ENCODE peak calls at places on chromosomes 16 and 17, in four cellular contexts. G is cardiac muscle cell, X is SJCRH30, U is H9. I is an unnamed sample. For H3K4me1, the result is how much of the 10 kb centered on the place peaks cover.

GRCh38 chr17:67143318-67143717 is 99.0 kb downstream of the CACNG1 start:
- DNase-seq in G (no peak), X (no peak), U (no peak), I (no peak)

GRCh38 chr17:14793237-14793636 is 471.9 kb downstream of the PMP22 start:
- DNase-seq in G (peak), X (no peak), U (no peak), I (no peak)

GRCh38 chr17:68399638-68400403 is 57.5 kb downstream of the WIPI1 start:
- DNase-seq in G (peak), X (no peak), U (peak), I (peak)

GRCh38 chr17:5486206-5487124 is at the start of gene MIS12:
- DNase-seq in G (peak), X (peak), U (peak), I (peak)

GRCh38 chr16:48276102-48276501 is 28.8 kb upstream of the ABCC11 start:
- DNase-seq in G (no peak), X (no peak), U (no peak), I (no peak)

GRCh38 chr17:29731589-29731929 is 108.8 kb upstream of the CORO6 start:
- DNase-seq in G (no peak), X (no peak), U (no peak), I (no peak)

GRCh38 chr17:64256913-64257807 is 5.9 kb downstream of the TEX2 start:
- DNase-seq in G (peak), X (no peak), U (no peak), I (no peak)

GRCh38 chr16:87017388-87018012 is 299.7 kb downstream of the C16orf95 start:
- DNase-seq in G (peak), X (peak), U (peak), I (no peak)

GRCh38 chr16:69851491-69852240 is 89.5 kb downstream of the WWP2 start:
- DNase-seq in G (peak), X (no peak), U (no peak), I (no peak)

GRCh38 chr16:81480856-81481821 is 36.5 kb downstream of the CMIP start:
- DNase-seq in G (peak), X (no peak), U (no peak), I (no peak)
- H3K4me1 ChIP-seq in G (under half), X (under half), U (under half), I (under half)

DNA sequence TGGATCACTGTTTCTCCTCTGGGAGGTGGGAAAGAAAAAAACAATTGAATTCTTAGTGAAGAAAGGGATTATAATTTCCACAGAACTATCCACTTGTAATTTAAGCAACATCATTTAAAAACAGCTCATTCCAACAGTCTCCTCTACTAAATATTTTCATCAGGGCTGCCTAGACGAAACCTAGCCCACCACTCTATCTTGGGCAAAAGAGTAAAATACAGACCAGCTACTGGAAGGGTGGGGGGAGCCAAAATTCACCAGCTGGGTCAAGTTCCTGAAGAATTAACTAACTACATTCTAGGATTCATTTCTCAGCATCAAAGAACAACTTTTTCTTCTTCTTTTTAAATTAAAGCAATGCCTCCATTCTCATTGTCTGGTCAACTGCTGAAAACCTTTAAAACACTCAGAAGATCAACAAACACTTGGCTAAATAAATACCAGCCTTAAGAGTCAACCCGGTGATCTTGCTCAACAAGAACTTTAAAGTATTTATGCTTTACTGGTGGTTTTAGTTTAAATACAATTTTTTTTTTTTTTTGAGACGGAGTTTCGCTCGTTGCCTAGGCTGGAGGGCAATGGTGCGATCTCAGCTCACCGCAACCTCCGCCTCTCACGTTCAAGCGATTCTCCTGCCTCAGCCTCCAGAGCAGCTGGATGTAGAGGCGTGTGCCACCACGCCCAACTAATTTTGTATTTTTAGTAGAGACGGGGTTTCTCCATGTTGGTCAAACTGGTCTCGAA is 25.2 kb downstream of the KANSL1 start:
- DNase-seq in G (peak), X (no peak), U (no peak), I (no peak)
- H3K4me1 ChIP-seq in G (under half), X (under half), U (under half), I (under half)

GRCh38 chr16:68764866-68765265 is 27.8 kb downstream of the CDH1 start:
- DNase-seq in G (no peak), X (no peak), U (no peak), I (no peak)
- H3K4me1 ChIP-seq in G (under half), X (under half), U (under half), I (under half)

DNA sequence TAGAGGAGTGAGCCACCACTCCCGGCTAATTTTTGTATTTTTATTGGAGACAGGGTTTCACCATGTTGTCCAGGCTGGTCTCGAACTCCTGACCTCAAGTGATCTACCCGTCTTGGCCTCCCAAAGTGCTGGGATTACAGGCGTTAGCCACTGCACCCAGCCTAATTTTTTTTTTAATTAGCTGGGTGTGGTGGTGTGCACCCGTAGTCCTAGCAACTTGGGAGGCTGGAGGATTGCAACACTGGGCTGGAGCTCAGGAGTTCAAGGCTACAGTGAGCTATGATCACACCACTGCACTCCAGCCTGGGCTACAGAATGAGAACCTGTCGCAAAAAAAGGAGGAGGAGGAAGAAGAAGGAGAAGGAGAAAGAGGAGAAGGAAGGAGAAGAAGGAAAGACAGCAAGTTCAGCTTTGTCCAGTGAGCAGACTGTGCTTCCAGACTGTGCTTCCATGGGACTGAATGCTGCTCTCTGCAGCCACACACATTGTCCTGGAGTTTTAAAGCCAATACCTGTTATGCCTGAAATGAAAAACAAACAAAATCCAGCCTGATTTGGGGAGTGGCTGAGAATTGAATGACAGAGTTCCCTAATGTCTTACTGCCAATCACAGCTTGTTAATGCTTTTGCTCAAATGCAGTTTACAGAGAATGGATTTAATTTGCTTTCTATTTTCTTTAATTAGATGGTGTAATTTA is 2.8 kb upstream of the TNFRSF13B start:
- DNase-seq in G (no peak), X (no peak), U (peak), I (no peak)
- H3K4me1 ChIP-seq in G (under half), X (under half), U (under half), I (under half)

GRCh38 chr17:20066253-20066652 is 57.1 kb downstream of the SPECC1 start:
- DNase-seq in G (peak), X (no peak), U (no peak), I (peak)
- H3K4me1 ChIP-seq in G (under half), X (under half), U (under half), I (under half)

I was measured in ovary.